ENCODE peak calls at places on chromosomes 1 and 21, in six cellular contexts. One of them, this sample, is unnamed. For H3K4me1, the result is how much of the 10 kb centered on the place peaks cover.

GRCh38 chr1:59219926-59220325 is 77.0 kb upstream of the FGGY start:
- DNase-seq in mesenchymal stem cell: no peak
- DNase-seq in trophoblast cell: no peak
- DNase-seq in H9: no peak
- DNase-seq in neuronal stem cell: no peak
- DNase-seq in H1: no peak
- DNase-seq in this sample: peak

GRCh38 chr1:24362982-24363614 is 43.9 kb downstream of the GRHL3 start:
- DNase-seq in H9: no peak
- DNase-seq in neuronal stem cell: no peak
- DNase-seq in mesenchymal stem cell: peak
- DNase-seq in H1: no peak
- DNase-seq in trophoblast cell: no peak
- DNase-seq in this sample: peak

GRCh38 chr1:184518958-184519357 is 132.1 kb downstream of the C1orf21 start:
- DNase-seq in mesenchymal stem cell: no peak
- DNase-seq in trophoblast cell: no peak
- DNase-seq in H1: no peak
- DNase-seq in H9: no peak
- DNase-seq in neuronal stem cell: no peak
- DNase-seq in this sample: no peak

GRCh38 chr1:24201941-24202440 is 14.9 kb upstream of the IFNLR1 start:
- DNase-seq in neuronal stem cell: peak
- DNase-seq in trophoblast cell: peak
- DNase-seq in H1: peak
- DNase-seq in mesenchymal stem cell: peak
- DNase-seq in H9: peak
- DNase-seq in this sample: peak

GRCh38 chr1:1109743-1110142 is 6.1 kb downstream of the C1orf159 start:
- DNase-seq in neuronal stem cell: no peak
- DNase-seq in H1: no peak
- DNase-seq in H9: no peak
- DNase-seq in mesenchymal stem cell: no peak
- DNase-seq in trophoblast cell: no peak
- DNase-seq in this sample: no peak

GRCh38 chr1:94095744-94096469 is 25.0 kb downstream of the ABCA4 start:
- DNase-seq in mesenchymal stem cell: no peak
- DNase-seq in neuronal stem cell: no peak
- DNase-seq in trophoblast cell: no peak
- DNase-seq in H9: no peak
- DNase-seq in H1: no peak
- DNase-seq in this sample: peak

GRCh38 chr1:217311766-217312165 is 319.1 kb downstream of the GPATCH2 start:
- DNase-seq in mesenchymal stem cell: no peak
- DNase-seq in neuronal stem cell: no peak
- DNase-seq in H1: peak
- DNase-seq in trophoblast cell: no peak
- DNase-seq in H9: peak
- DNase-seq in this sample: peak

GRCh38 chr1:35069746-35070145 is 9.4 kb upstream of the ZMYM1 start:
- DNase-seq in mesenchymal stem cell: no peak
- DNase-seq in H9: no peak
- DNase-seq in trophoblast cell: no peak
- DNase-seq in neuronal stem cell: no peak
- DNase-seq in H1: no peak
- DNase-seq in this sample: no peak

GRCh38 chr1:156676820-156677615 is at the start of gene NES:
- DNase-seq in neuronal stem cell: peak
- DNase-seq in trophoblast cell: peak
- DNase-seq in H9: peak
- DNase-seq in H1: no peak
- DNase-seq in mesenchymal stem cell: peak
- DNase-seq in this sample: peak

GRCh38 chr1:43317817-43318471 is 17.2 kb downstream of the TIE1 start:
- DNase-seq in H1: no peak
- DNase-seq in trophoblast cell: no peak
- DNase-seq in H9: no peak
- DNase-seq in neuronal stem cell: no peak
- DNase-seq in mesenchymal stem cell: no peak
- DNase-seq in this sample: peak

GRCh38 chr1:106620521-106620954 is 435.9 kb upstream of the PRMT6 start:
- DNase-seq in neuronal stem cell: no peak
- DNase-seq in H1: no peak
- DNase-seq in mesenchymal stem cell: no peak
- DNase-seq in trophoblast cell: no peak
- DNase-seq in H9: no peak
- DNase-seq in this sample: no peak

GRCh38 chr1:81157686-81158085 is 643.0 kb upstream of the ADGRL2 start:
- DNase-seq in neuronal stem cell: no peak
- DNase-seq in H1: no peak
- DNase-seq in trophoblast cell: no peak
- DNase-seq in H9: no peak
- DNase-seq in mesenchymal stem cell: no peak
- DNase-seq in this sample: no peak

GRCh38 chr21:43190544-43191340 is 21.9 kb downstream of the CRYAA start:
- DNase-seq in mesenchymal stem cell: no peak
- DNase-seq in neuronal stem cell: no peak
- DNase-seq in H9: peak
- DNase-seq in H1: no peak
- DNase-seq in trophoblast cell: no peak
- DNase-seq in this sample: no peak

GRCh38 chr1:215251428-215251827 is 168.9 kb downstream of the KCNK2 start:
- DNase-seq in H1: no peak
- DNase-seq in neuronal stem cell: no peak
- DNase-seq in mesenchymal stem cell: no peak
- DNase-seq in trophoblast cell: no peak
- DNase-seq in H9: no peak
- DNase-seq in this sample: no peak

GRCh38 chr1:23759277-23759676 is 16.0 kb downstream of the ELOA start:
- DNase-seq in H9: no peak
- DNase-seq in neuronal stem cell: no peak
- DNase-seq in trophoblast cell: no peak
- DNase-seq in H1: no peak
- DNase-seq in mesenchymal stem cell: no peak
- DNase-seq in this sample: peak

GRCh38 chr1:87284456-87285240 is 44.0 kb upstream of the LMO4 start:
- DNase-seq in trophoblast cell: peak
- DNase-seq in neuronal stem cell: no peak
- DNase-seq in mesenchymal stem cell: no peak
- DNase-seq in H1: no peak
- DNase-seq in H9: no peak
- DNase-seq in this sample: peak

GRCh38 chr1:159012495-159012894 is 2.8 kb downstream of the IFI16 start:
- DNase-seq in neuronal stem cell: no peak
- DNase-seq in H1: no peak
- DNase-seq in trophoblast cell: no peak
- DNase-seq in H9: no peak
- DNase-seq in mesenchymal stem cell: peak
- DNase-seq in this sample: peak

GRCh38 chr21:46060596-46061061 is 37.3 kb upstream of the COL6A2 start:
- DNase-seq in H1: no peak
- DNase-seq in neuronal stem cell: no peak
- DNase-seq in mesenchymal stem cell: peak
- DNase-seq in trophoblast cell: no peak
- DNase-seq in H9: no peak
- DNase-seq in this sample: peak

GRCh38 chr1:214793708-214794107 is 190.7 kb downstream of the CENPF start:
- DNase-seq in mesenchymal stem cell: no peak
- DNase-seq in H9: no peak
- DNase-seq in neuronal stem cell: no peak
- DNase-seq in H1: no peak
- DNase-seq in trophoblast cell: no peak
- DNase-seq in this sample: no peak

GRCh38 chr1:38529337-38529860 is 330.2 kb downstream of the RRAGC start:
- DNase-seq in trophoblast cell: peak
- DNase-seq in H9: no peak
- DNase-seq in H1: no peak
- DNase-seq in mesenchymal stem cell: no peak
- DNase-seq in neuronal stem cell: no peak
- DNase-seq in this sample: no peak

GRCh38 chr21:46455575-46456385 is 2.9 kb upstream of the DIP2A start:
- DNase-seq in mesenchymal stem cell: peak
- DNase-seq in neuronal stem cell: no peak
- DNase-seq in H9: no peak
- DNase-seq in H1: no peak
- DNase-seq in trophoblast cell: no peak
- DNase-seq in this sample: peak

GRCh38 chr1:218895064-218895587 is 278.6 kb upstream of the LYPLAL1 start:
- DNase-seq in trophoblast cell: no peak
- DNase-seq in mesenchymal stem cell: no peak
- DNase-seq in H1: no peak
- DNase-seq in H9: no peak
- DNase-seq in neuronal stem cell: no peak
- DNase-seq in this sample: peak
- H2BK5ac ChIP-seq in trophoblast cell: no peak
- H2BK5ac ChIP-seq in mesenchymal stem cell: no peak
- H2BK5ac ChIP-seq in H1: no peak
- H2BK5ac ChIP-seq in H9: no peak
- H2BK5ac ChIP-seq in neuronal stem cell: no peak
- H2BK5ac ChIP-seq in this sample: no peak

DNA sequence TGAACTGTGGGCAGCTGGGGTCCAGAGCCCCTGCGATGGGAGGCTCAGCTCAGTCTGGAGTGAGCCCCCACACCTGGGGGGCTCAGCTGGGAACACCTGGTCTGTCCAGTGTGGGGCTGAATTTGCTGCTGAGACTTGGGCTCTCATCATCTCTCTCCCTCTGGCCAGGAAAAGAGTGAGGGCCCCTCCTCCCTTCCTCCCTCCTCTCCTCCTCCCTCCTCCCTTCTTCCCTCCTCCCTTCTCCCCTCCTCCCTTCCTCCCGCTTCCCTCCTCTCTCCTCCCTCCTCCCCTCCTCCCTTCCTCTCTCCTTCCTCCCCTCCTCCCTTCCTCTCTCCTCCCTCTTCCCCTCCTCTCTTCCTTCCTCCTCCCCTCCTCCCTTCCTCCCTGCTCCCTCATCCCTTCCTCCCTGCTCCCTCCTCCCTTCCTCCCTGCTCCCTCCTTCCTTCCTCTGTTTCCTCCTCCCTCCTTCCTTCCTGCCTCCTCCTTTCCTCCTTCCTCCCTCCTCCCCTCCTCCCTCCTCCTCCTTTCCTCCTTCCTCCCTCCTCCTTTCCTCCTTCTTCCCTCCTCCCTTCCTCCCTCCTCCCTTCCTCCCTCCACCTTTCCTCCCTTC is 23.5 kb upstream of the PEX10 start:
- DNase-seq in H9: no peak
- DNase-seq in mesenchymal stem cell: no peak
- DNase-seq in trophoblast cell: no peak
- DNase-seq in H1: no peak
- DNase-seq in neuronal stem cell: no peak
- DNase-seq in this sample: no peak
- H4K91ac ChIP-seq in H9: no peak
- H4K91ac ChIP-seq in mesenchymal stem cell: no peak
- H4K91ac ChIP-seq in trophoblast cell: no peak
- H4K91ac ChIP-seq in H1: no peak
- H4K91ac ChIP-seq in neuronal stem cell: no peak
- H4K91ac ChIP-seq in this sample: no peak

GRCh38 chr1:8368956-8369639 is 51.2 kb downstream of the SLC45A1 start:
- DNase-seq in trophoblast cell: no peak
- DNase-seq in H1: no peak
- DNase-seq in H9: no peak
- DNase-seq in neuronal stem cell: no peak
- DNase-seq in mesenchymal stem cell: no peak
- DNase-seq in this sample: no peak
- H3K4me1 ChIP-seq in trophoblast cell: under half
- H3K4me1 ChIP-seq in H1: under half
- H3K4me1 ChIP-seq in H9: under half
- H3K4me1 ChIP-seq in neuronal stem cell: under half
- H3K4me1 ChIP-seq in mesenchymal stem cell: under half
- H3K4me1 ChIP-seq in this sample: under half

DNA sequence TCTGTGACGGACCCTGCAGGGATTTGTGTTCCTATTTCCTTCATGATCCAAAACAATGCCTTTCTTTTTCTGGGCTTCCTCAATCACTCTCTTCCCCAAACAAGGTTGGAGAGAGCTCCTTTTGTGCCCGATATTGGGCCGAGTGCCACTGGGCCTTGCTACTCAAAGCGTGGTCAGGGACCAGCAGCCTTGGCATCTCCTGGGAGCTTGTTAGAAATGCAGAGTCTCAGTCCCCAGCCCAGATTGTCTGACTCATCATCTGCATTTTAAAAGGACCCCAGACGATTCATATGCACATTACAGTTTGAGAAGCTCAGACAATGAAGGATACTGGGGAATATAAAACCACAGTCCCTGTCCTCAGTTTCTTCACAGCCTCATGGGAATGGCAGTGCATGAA is 19.9 kb downstream of the ADORA1 start:
- DNase-seq in trophoblast cell: no peak
- DNase-seq in H1: no peak
- DNase-seq in neuronal stem cell: no peak
- DNase-seq in H9: no peak
- DNase-seq in mesenchymal stem cell: no peak
- DNase-seq in this sample: no peak
- H2BK5ac ChIP-seq in trophoblast cell: no peak
- H2BK5ac ChIP-seq in H1: peak
- H2BK5ac ChIP-seq in neuronal stem cell: no peak
- H2BK5ac ChIP-seq in H9: no peak
- H2BK5ac ChIP-seq in mesenchymal stem cell: no peak
- H2BK5ac ChIP-seq in this sample: no peak

GRCh38 chr1:225709101-225709500 is 56.2 kb upstream of the ENAH start:
- DNase-seq in trophoblast cell: no peak
- DNase-seq in H9: no peak
- DNase-seq in H1: no peak
- DNase-seq in mesenchymal stem cell: no peak
- DNase-seq in neuronal stem cell: no peak
- DNase-seq in this sample: no peak
- H4K91ac ChIP-seq in trophoblast cell: no peak
- H4K91ac ChIP-seq in H9: no peak
- H4K91ac ChIP-seq in H1: no peak
- H4K91ac ChIP-seq in mesenchymal stem cell: no peak
- H4K91ac ChIP-seq in neuronal stem cell: no peak
- H4K91ac ChIP-seq in this sample: no peak

This sample was measured in IMR-90.